ENCODE peak calls at places on chromosomes 5 and 9, in ten cellular contexts. One of them, this sample, is unnamed.

GRCh38 chr5:10351199-10351881 is 2.2 kb upstream of the MARCHF6 start:
- DNase-seq in GM23338: no peak
- DNase-seq in HCT116: no peak
- DNase-seq in heart left ventricle: peak
- DNase-seq in MM.1S: no peak
- DNase-seq in IMR-90: peak
- DNase-seq in heart right ventricle: no peak
- DNase-seq in fibroblast of lung: peak
- DNase-seq in kidney: no peak
- DNase-seq in left ventricle myocardium inferior: no peak
- DNase-seq in this sample: peak

GRCh38 chr9:134678206-134678605 is 36.6 kb downstream of the COL5A1 start:
- DNase-seq in GM23338: no peak
- DNase-seq in IMR-90: no peak
- DNase-seq in heart right ventricle: no peak
- DNase-seq in HCT116: no peak
- DNase-seq in kidney: peak
- DNase-seq in fibroblast of lung: no peak
- DNase-seq in MM.1S: no peak
- DNase-seq in left ventricle myocardium inferior: no peak
- DNase-seq in heart left ventricle: no peak
- DNase-seq in this sample: no peak

GRCh38 chr9:129487658-129488483 is 133.0 kb downstream of the C9orf50 start:
- DNase-seq in GM23338: peak
- DNase-seq in MM.1S: no peak
- DNase-seq in left ventricle myocardium inferior: peak
- DNase-seq in HCT116: no peak
- DNase-seq in kidney: peak
- DNase-seq in heart right ventricle: peak
- DNase-seq in IMR-90: peak
- DNase-seq in heart left ventricle: peak
- DNase-seq in fibroblast of lung: peak
- DNase-seq in this sample: no peak

GRCh38 chr5:106730912-106731311 is 939.8 kb downstream of the EFNA5 start:
- DNase-seq in heart left ventricle: no peak
- DNase-seq in left ventricle myocardium inferior: no peak
- DNase-seq in MM.1S: no peak
- DNase-seq in kidney: no peak
- DNase-seq in heart right ventricle: no peak
- DNase-seq in HCT116: no peak
- DNase-seq in IMR-90: no peak
- DNase-seq in GM23338: no peak
- DNase-seq in fibroblast of lung: no peak
- DNase-seq in this sample: no peak

GRCh38 chr5:114419941-114420340 is 58.1 kb downstream of the KCNN2 start:
- DNase-seq in MM.1S: no peak
- DNase-seq in left ventricle myocardium inferior: no peak
- DNase-seq in heart left ventricle: no peak
- DNase-seq in fibroblast of lung: peak
- DNase-seq in heart right ventricle: no peak
- DNase-seq in kidney: no peak
- DNase-seq in IMR-90: peak
- DNase-seq in HCT116: no peak
- DNase-seq in GM23338: no peak
- DNase-seq in this sample: no peak

GRCh38 chr5:55072668-55073067 is 29.8 kb upstream of the GZMA start:
- DNase-seq in fibroblast of lung: no peak
- DNase-seq in IMR-90: no peak
- DNase-seq in kidney: no peak
- DNase-seq in MM.1S: peak
- DNase-seq in GM23338: no peak
- DNase-seq in left ventricle myocardium inferior: no peak
- DNase-seq in HCT116: no peak
- DNase-seq in heart left ventricle: no peak
- DNase-seq in heart right ventricle: no peak
- DNase-seq in this sample: no peak

GRCh38 chr5:122154910-122155309 is 25.6 kb downstream of the ZNF474 start:
- DNase-seq in fibroblast of lung: peak
- DNase-seq in left ventricle myocardium inferior: no peak
- DNase-seq in MM.1S: no peak
- DNase-seq in kidney: no peak
- DNase-seq in HCT116: no peak
- DNase-seq in GM23338: no peak
- DNase-seq in IMR-90: peak
- DNase-seq in heart right ventricle: no peak
- DNase-seq in heart left ventricle: no peak
- DNase-seq in this sample: no peak

GRCh38 chr5:82812575-82812974 is 264.6 kb downstream of the TMEM167A start:
- DNase-seq in kidney: no peak
- DNase-seq in heart right ventricle: no peak
- DNase-seq in IMR-90: peak
- DNase-seq in left ventricle myocardium inferior: no peak
- DNase-seq in fibroblast of lung: peak
- DNase-seq in HCT116: no peak
- DNase-seq in heart left ventricle: no peak
- DNase-seq in GM23338: no peak
- DNase-seq in MM.1S: no peak
- DNase-seq in this sample: no peak

GRCh38 chr5:61687371-61687770 is 355.3 kb downstream of the ZSWIM6 start:
- DNase-seq in GM23338: no peak
- DNase-seq in heart right ventricle: no peak
- DNase-seq in left ventricle myocardium inferior: no peak
- DNase-seq in fibroblast of lung: peak
- DNase-seq in IMR-90: no peak
- DNase-seq in MM.1S: no peak
- DNase-seq in HCT116: no peak
- DNase-seq in kidney: no peak
- DNase-seq in heart left ventricle: no peak
- DNase-seq in this sample: no peak

GRCh38 chr9:132754236-132754635 is 84.0 kb downstream of the GTF3C4 start:
- DNase-seq in kidney: peak
- DNase-seq in HCT116: no peak
- DNase-seq in fibroblast of lung: no peak
- DNase-seq in MM.1S: no peak
- DNase-seq in heart right ventricle: no peak
- DNase-seq in heart left ventricle: no peak
- DNase-seq in left ventricle myocardium inferior: no peak
- DNase-seq in GM23338: no peak
- DNase-seq in IMR-90: no peak
- DNase-seq in this sample: no peak

GRCh38 chr5:166330061-166330460 is 1961.4 kb upstream of the WWC1 start:
- DNase-seq in IMR-90: no peak
- DNase-seq in HCT116: no peak
- DNase-seq in fibroblast of lung: no peak
- DNase-seq in heart left ventricle: no peak
- DNase-seq in left ventricle myocardium inferior: no peak
- DNase-seq in heart right ventricle: no peak
- DNase-seq in MM.1S: no peak
- DNase-seq in GM23338: no peak
- DNase-seq in kidney: no peak
- DNase-seq in this sample: no peak

GRCh38 chr5:143979044-143979690 is 167.2 kb downstream of the HMHB1 start:
- DNase-seq in heart right ventricle: no peak
- DNase-seq in GM23338: peak
- DNase-seq in HCT116: no peak
- DNase-seq in left ventricle myocardium inferior: no peak
- DNase-seq in fibroblast of lung: peak
- DNase-seq in kidney: no peak
- DNase-seq in MM.1S: peak
- DNase-seq in heart left ventricle: no peak
- DNase-seq in IMR-90: no peak
- DNase-seq in this sample: no peak

GRCh38 chr5:148708854-148709253 is 54.5 kb upstream of the HTR4 start:
- DNase-seq in left ventricle myocardium inferior: no peak
- DNase-seq in fibroblast of lung: no peak
- DNase-seq in heart left ventricle: no peak
- DNase-seq in HCT116: no peak
- DNase-seq in kidney: no peak
- DNase-seq in heart right ventricle: no peak
- DNase-seq in MM.1S: no peak
- DNase-seq in IMR-90: no peak
- DNase-seq in GM23338: no peak
- DNase-seq in this sample: no peak

GRCh38 chr5:16547200-16547842 is 69.5 kb downstream of the RETREG1 start:
- DNase-seq in MM.1S: no peak
- DNase-seq in left ventricle myocardium inferior: no peak
- DNase-seq in fibroblast of lung: peak
- DNase-seq in GM23338: no peak
- DNase-seq in IMR-90: no peak
- DNase-seq in kidney: no peak
- DNase-seq in heart right ventricle: no peak
- DNase-seq in HCT116: no peak
- DNase-seq in heart left ventricle: no peak
- DNase-seq in this sample: no peak
- H3K4me3 ChIP-seq in MM.1S: no peak
- H3K4me3 ChIP-seq in left ventricle myocardium inferior: no peak
- H3K4me3 ChIP-seq in fibroblast of lung: no peak
- H3K4me3 ChIP-seq in GM23338: no peak
- H3K4me3 ChIP-seq in IMR-90: no peak
- H3K4me3 ChIP-seq in kidney: no peak
- H3K4me3 ChIP-seq in heart right ventricle: no peak
- H3K4me3 ChIP-seq in HCT116: no peak
- H3K4me3 ChIP-seq in heart left ventricle: no peak
- H3K4me3 ChIP-seq in this sample: no peak

GRCh38 chr9:19122490-19123042 is 4.7 kb downstream of the PLIN2 start:
- DNase-seq in kidney: no peak
- DNase-seq in GM23338: no peak
- DNase-seq in heart right ventricle: no peak
- DNase-seq in left ventricle myocardium inferior: no peak
- DNase-seq in fibroblast of lung: no peak
- DNase-seq in IMR-90: no peak
- DNase-seq in HCT116: no peak
- DNase-seq in heart left ventricle: no peak
- DNase-seq in MM.1S: no peak
- DNase-seq in this sample: no peak

GRCh38 chr9:19120846-19121245 is 6.4 kb downstream of the PLIN2 start:
- DNase-seq in HCT116: no peak
- DNase-seq in left ventricle myocardium inferior: no peak
- DNase-seq in GM23338: no peak
- DNase-seq in heart right ventricle: no peak
- DNase-seq in heart left ventricle: no peak
- DNase-seq in IMR-90: no peak
- DNase-seq in kidney: no peak
- DNase-seq in MM.1S: no peak
- DNase-seq in fibroblast of lung: no peak
- DNase-seq in this sample: no peak

GRCh38 chr9:19119801-19120440 is 7.4 kb downstream of the PLIN2 start:
- DNase-seq in fibroblast of lung: no peak
- DNase-seq in left ventricle myocardium inferior: no peak
- DNase-seq in IMR-90: no peak
- DNase-seq in GM23338: no peak
- DNase-seq in HCT116: no peak
- DNase-seq in kidney: no peak
- DNase-seq in heart right ventricle: no peak
- DNase-seq in MM.1S: no peak
- DNase-seq in heart left ventricle: no peak
- DNase-seq in this sample: no peak

GRCh38 chr9:19127881-19128719 is 808 bp upstream of the PLIN2 start:
- DNase-seq in heart left ventricle: peak
- DNase-seq in heart right ventricle: peak
- DNase-seq in kidney: peak
- DNase-seq in HCT116: no peak
- DNase-seq in GM23338: peak
- DNase-seq in fibroblast of lung: peak
- DNase-seq in IMR-90: no peak
- DNase-seq in left ventricle myocardium inferior: peak
- DNase-seq in MM.1S: no peak
- DNase-seq in this sample: no peak

GRCh38 chr9:19124430-19124793 is 2.9 kb downstream of the PLIN2 start:
- DNase-seq in heart left ventricle: no peak
- DNase-seq in IMR-90: no peak
- DNase-seq in MM.1S: no peak
- DNase-seq in left ventricle myocardium inferior: no peak
- DNase-seq in GM23338: no peak
- DNase-seq in fibroblast of lung: no peak
- DNase-seq in heart right ventricle: no peak
- DNase-seq in HCT116: no peak
- DNase-seq in kidney: no peak
- DNase-seq in this sample: no peak
- H3K27ac ChIP-seq in heart left ventricle: peak
- H3K27ac ChIP-seq in IMR-90: no peak
- H3K27ac ChIP-seq in MM.1S: no peak
- H3K27ac ChIP-seq in left ventricle myocardium inferior: peak
- H3K27ac ChIP-seq in GM23338: no peak
- H3K27ac ChIP-seq in fibroblast of lung: no peak
- H3K27ac ChIP-seq in heart right ventricle: peak
- H3K27ac ChIP-seq in HCT116: no peak
- H3K27ac ChIP-seq in kidney: peak
- H3K27ac ChIP-seq in this sample: no peak

GRCh38 chr5:40021007-40021406 is 596.2 kb upstream of the DAB2 start:
- DNase-seq in kidney: no peak
- DNase-seq in HCT116: no peak
- DNase-seq in MM.1S: no peak
- DNase-seq in GM23338: no peak
- DNase-seq in left ventricle myocardium inferior: no peak
- DNase-seq in fibroblast of lung: no peak
- DNase-seq in IMR-90: peak
- DNase-seq in heart left ventricle: no peak
- DNase-seq in heart right ventricle: no peak
- DNase-seq in this sample: no peak
- TF ChIP-seq CTCF in kidney: no peak
- TF ChIP-seq CTCF in HCT116: no peak
- TF ChIP-seq CTCF in MM.1S: no peak
- TF ChIP-seq CTCF in GM23338: no peak
- TF ChIP-seq CTCF in left ventricle myocardium inferior: peak
- TF ChIP-seq CTCF in fibroblast of lung: no peak
- TF ChIP-seq CTCF in IMR-90: peak
- TF ChIP-seq CTCF in heart left ventricle: no peak
- TF ChIP-seq CTCF in heart right ventricle: peak
- TF ChIP-seq CTCF in this sample: no peak

GRCh38 chr9:35829764-35830096 is 702 bp downstream of the TMEM8B start:
- DNase-seq in MM.1S: no peak
- DNase-seq in heart right ventricle: no peak
- DNase-seq in left ventricle myocardium inferior: no peak
- DNase-seq in fibroblast of lung: no peak
- DNase-seq in kidney: no peak
- DNase-seq in IMR-90: no peak
- DNase-seq in heart left ventricle: no peak
- DNase-seq in HCT116: no peak
- DNase-seq in GM23338: no peak
- DNase-seq in this sample: no peak
- H3K4me3 ChIP-seq in MM.1S: peak
- H3K4me3 ChIP-seq in heart right ventricle: peak
- H3K4me3 ChIP-seq in left ventricle myocardium inferior: peak
- H3K4me3 ChIP-seq in fibroblast of lung: peak
- H3K4me3 ChIP-seq in kidney: peak
- H3K4me3 ChIP-seq in IMR-90: peak
- H3K4me3 ChIP-seq in heart left ventricle: peak
- H3K4me3 ChIP-seq in HCT116: peak
- H3K4me3 ChIP-seq in GM23338: peak
- H3K4me3 ChIP-seq in this sample: peak

GRCh38 chr9:19493845-19494244 is 85.0 kb downstream of the ACER2 start:
- DNase-seq in left ventricle myocardium inferior: no peak
- DNase-seq in kidney: no peak
- DNase-seq in fibroblast of lung: no peak
- DNase-seq in heart left ventricle: no peak
- DNase-seq in heart right ventricle: no peak
- DNase-seq in MM.1S: no peak
- DNase-seq in GM23338: no peak
- DNase-seq in IMR-90: no peak
- DNase-seq in HCT116: no peak
- DNase-seq in this sample: no peak
- H3K27ac ChIP-seq in left ventricle myocardium inferior: peak
- H3K27ac ChIP-seq in kidney: no peak
- H3K27ac ChIP-seq in fibroblast of lung: peak
- H3K27ac ChIP-seq in heart left ventricle: peak
- H3K27ac ChIP-seq in heart right ventricle: peak
- H3K27ac ChIP-seq in MM.1S: no peak
- H3K27ac ChIP-seq in GM23338: no peak
- H3K27ac ChIP-seq in IMR-90: no peak
- H3K27ac ChIP-seq in HCT116: no peak
- H3K27ac ChIP-seq in this sample: no peak

GRCh38 chr5:14417232-14417730 is 164.3 kb upstream of the OTULINL start:
- DNase-seq in kidney: no peak
- DNase-seq in GM23338: peak
- DNase-seq in fibroblast of lung: peak
- DNase-seq in HCT116: no peak
- DNase-seq in IMR-90: peak
- DNase-seq in heart right ventricle: no peak
- DNase-seq in heart left ventricle: peak
- DNase-seq in left ventricle myocardium inferior: no peak
- DNase-seq in MM.1S: no peak
- DNase-seq in this sample: no peak
- TF ChIP-seq CTCF in kidney: no peak
- TF ChIP-seq CTCF in GM23338: no peak
- TF ChIP-seq CTCF in fibroblast of lung: no peak
- TF ChIP-seq CTCF in HCT116: no peak
- TF ChIP-seq CTCF in IMR-90: no peak
- TF ChIP-seq CTCF in heart right ventricle: no peak
- TF ChIP-seq CTCF in heart left ventricle: no peak
- TF ChIP-seq CTCF in left ventricle myocardium inferior: no peak
- TF ChIP-seq CTCF in MM.1S: no peak
- TF ChIP-seq CTCF in this sample: no peak

This sample was measured in PC-9.